ENCODE peak calls at places on chromosomes 3 and 15, in nine cellular contexts. One of them, this sample, is unnamed.

GRCh38 chr3:126480251-126480650 is 4.6 kb upstream of the ZXDC start:
- DNase-seq in natural killer cell: no peak
- DNase-seq in heart right ventricle: no peak
- DNase-seq in mammary epithelial cell: no peak
- DNase-seq in WERI-Rb-1: no peak
- DNase-seq in astrocyte of the spinal cord: no peak
- DNase-seq in stomach: no peak
- DNase-seq in osteocyte: no peak
- DNase-seq in spleen: peak; percentile 69
- DNase-seq in this sample: no peak

GRCh38 chr3:9508781-9509180 is 44.8 kb downstream of the LHFPL4 start:
- DNase-seq in mammary epithelial cell: no peak
- DNase-seq in astrocyte of the spinal cord: no peak
- DNase-seq in WERI-Rb-1: no peak
- DNase-seq in heart right ventricle: no peak
- DNase-seq in spleen: no peak
- DNase-seq in osteocyte: peak; percentile 79
- DNase-seq in stomach: no peak
- DNase-seq in natural killer cell: no peak
- DNase-seq in this sample: no peak

GRCh38 chr15:31268108-31268501 is 58.5 kb upstream of the KLF13 start:
- DNase-seq in astrocyte of the spinal cord: no peak
- DNase-seq in WERI-Rb-1: no peak
- DNase-seq in stomach: peak; percentile 33
- DNase-seq in osteocyte: peak; percentile 40
- DNase-seq in heart right ventricle: no peak
- DNase-seq in spleen: peak; percentile 70
- DNase-seq in natural killer cell: peak; percentile 7
- DNase-seq in mammary epithelial cell: no peak
- DNase-seq in this sample: no peak

GRCh38 chr3:62950227-62950626 is 75.0 kb upstream of the CADPS start:
- DNase-seq in mammary epithelial cell: no peak
- DNase-seq in heart right ventricle: no peak
- DNase-seq in astrocyte of the spinal cord: no peak
- DNase-seq in osteocyte: no peak
- DNase-seq in WERI-Rb-1: no peak
- DNase-seq in spleen: no peak
- DNase-seq in natural killer cell: no peak
- DNase-seq in stomach: no peak
- DNase-seq in this sample: no peak

GRCh38 chr15:75058127-75058905 is 34.9 kb downstream of the PPCDC start:
- DNase-seq in osteocyte: no peak
- DNase-seq in stomach: no peak
- DNase-seq in astrocyte of the spinal cord: no peak
- DNase-seq in WERI-Rb-1: no peak
- DNase-seq in heart right ventricle: no peak
- DNase-seq in mammary epithelial cell: no peak
- DNase-seq in spleen: no peak
- DNase-seq in natural killer cell: no peak
- DNase-seq in this sample: no peak

GRCh38 chr3:147509444-147509843 is 100.3 kb downstream of the ZIC1 start:
- DNase-seq in natural killer cell: no peak
- DNase-seq in osteocyte: no peak
- DNase-seq in astrocyte of the spinal cord: no peak
- DNase-seq in WERI-Rb-1: no peak
- DNase-seq in heart right ventricle: no peak
- DNase-seq in spleen: no peak
- DNase-seq in mammary epithelial cell: no peak
- DNase-seq in stomach: no peak
- DNase-seq in this sample: no peak

GRCh38 chr15:81293728-81294500 is 30.0 kb downstream of the STARD5 start:
- DNase-seq in WERI-Rb-1: no peak
- DNase-seq in astrocyte of the spinal cord: no peak
- DNase-seq in mammary epithelial cell: no peak
- DNase-seq in natural killer cell: peak; percentile 48
- DNase-seq in osteocyte: no peak
- DNase-seq in stomach: peak; percentile 42
- DNase-seq in heart right ventricle: no peak
- DNase-seq in spleen: peak; percentile 89
- DNase-seq in this sample: no peak

GRCh38 chr3:18510947-18511346 is 85.8 kb upstream of the SATB1 start:
- DNase-seq in heart right ventricle: no peak
- DNase-seq in stomach: no peak
- DNase-seq in WERI-Rb-1: no peak
- DNase-seq in mammary epithelial cell: no peak
- DNase-seq in astrocyte of the spinal cord: no peak
- DNase-seq in osteocyte: no peak
- DNase-seq in spleen: no peak
- DNase-seq in natural killer cell: no peak
- DNase-seq in this sample: no peak

GRCh38 chr3:62332771-62333381 is 40.5 kb downstream of the FEZF2 start:
- DNase-seq in spleen: no peak
- DNase-seq in heart right ventricle: no peak
- DNase-seq in osteocyte: no peak
- DNase-seq in mammary epithelial cell: peak; percentile 1
- DNase-seq in astrocyte of the spinal cord: peak; percentile 39
- DNase-seq in WERI-Rb-1: no peak
- DNase-seq in stomach: no peak
- DNase-seq in natural killer cell: no peak
- DNase-seq in this sample: no peak

GRCh38 chr3:194623449-194624290 is 9.5 kb downstream of the TMEM44 start:
- DNase-seq in spleen: peak; percentile 70
- DNase-seq in heart right ventricle: no peak
- DNase-seq in natural killer cell: no peak
- DNase-seq in WERI-Rb-1: no peak
- DNase-seq in astrocyte of the spinal cord: no peak
- DNase-seq in osteocyte: no peak
- DNase-seq in mammary epithelial cell: no peak
- DNase-seq in stomach: no peak
- DNase-seq in this sample: no peak

GRCh38 chr3:55364426-55364825 is 122.7 kb downstream of the WNT5A start:
- DNase-seq in spleen: no peak
- DNase-seq in astrocyte of the spinal cord: no peak
- DNase-seq in stomach: no peak
- DNase-seq in natural killer cell: no peak
- DNase-seq in heart right ventricle: no peak
- DNase-seq in osteocyte: no peak
- DNase-seq in WERI-Rb-1: no peak
- DNase-seq in mammary epithelial cell: no peak
- DNase-seq in this sample: no peak

GRCh38 chr3:71262368-71263265 is 320.9 kb downstream of the FOXP1 start:
- DNase-seq in mammary epithelial cell: no peak
- DNase-seq in osteocyte: no peak
- DNase-seq in WERI-Rb-1: no peak
- DNase-seq in stomach: peak; percentile 34
- DNase-seq in spleen: no peak
- DNase-seq in heart right ventricle: no peak
- DNase-seq in astrocyte of the spinal cord: no peak
- DNase-seq in natural killer cell: no peak
- DNase-seq in this sample: no peak

GRCh38 chr3:193798097-193798496 is 205.1 kb downstream of the OPA1 start:
- DNase-seq in mammary epithelial cell: no peak
- DNase-seq in astrocyte of the spinal cord: no peak
- DNase-seq in natural killer cell: no peak
- DNase-seq in stomach: no peak
- DNase-seq in osteocyte: no peak
- DNase-seq in spleen: no peak
- DNase-seq in WERI-Rb-1: no peak
- DNase-seq in heart right ventricle: no peak
- DNase-seq in this sample: no peak

GRCh38 chr3:5427021-5427420 is 239.5 kb downstream of the EDEM1 start:
- DNase-seq in WERI-Rb-1: no peak
- DNase-seq in mammary epithelial cell: no peak
- DNase-seq in spleen: no peak
- DNase-seq in stomach: no peak
- DNase-seq in natural killer cell: no peak
- DNase-seq in astrocyte of the spinal cord: no peak
- DNase-seq in heart right ventricle: no peak
- DNase-seq in osteocyte: no peak
- DNase-seq in this sample: no peak

GRCh38 chr15:70761931-70762468 is 1.4 kb downstream of the UACA start:
- DNase-seq in osteocyte: no peak
- DNase-seq in mammary epithelial cell: no peak
- DNase-seq in stomach: no peak
- DNase-seq in WERI-Rb-1: no peak
- DNase-seq in heart right ventricle: no peak
- DNase-seq in astrocyte of the spinal cord: peak; percentile 16
- DNase-seq in natural killer cell: no peak
- DNase-seq in spleen: no peak
- DNase-seq in this sample: no peak

GRCh38 chr3:162338514-162338913 is 841.9 kb downstream of the OTOL1 start:
- DNase-seq in mammary epithelial cell: no peak
- DNase-seq in osteocyte: no peak
- DNase-seq in astrocyte of the spinal cord: peak; percentile 36
- DNase-seq in WERI-Rb-1: no peak
- DNase-seq in natural killer cell: no peak
- DNase-seq in spleen: no peak
- DNase-seq in heart right ventricle: no peak
- DNase-seq in stomach: no peak
- DNase-seq in this sample: no peak

GRCh38 chr3:169052465-169053302 is 610.8 kb downstream of the MECOM start:
- DNase-seq in natural killer cell: no peak
- DNase-seq in heart right ventricle: no peak
- DNase-seq in WERI-Rb-1: no peak
- DNase-seq in stomach: no peak
- DNase-seq in astrocyte of the spinal cord: no peak
- DNase-seq in mammary epithelial cell: peak; percentile 72
- DNase-seq in osteocyte: no peak
- DNase-seq in spleen: no peak
- DNase-seq in this sample: no peak

GRCh38 chr3:133699467-133699866 is 37.7 kb upstream of the TOPBP1 start:
- DNase-seq in osteocyte: no peak
- DNase-seq in astrocyte of the spinal cord: no peak
- DNase-seq in mammary epithelial cell: no peak
- DNase-seq in natural killer cell: no peak
- DNase-seq in heart right ventricle: no peak
- DNase-seq in spleen: no peak
- DNase-seq in stomach: no peak
- DNase-seq in WERI-Rb-1: no peak
- DNase-seq in this sample: no peak

DNA sequence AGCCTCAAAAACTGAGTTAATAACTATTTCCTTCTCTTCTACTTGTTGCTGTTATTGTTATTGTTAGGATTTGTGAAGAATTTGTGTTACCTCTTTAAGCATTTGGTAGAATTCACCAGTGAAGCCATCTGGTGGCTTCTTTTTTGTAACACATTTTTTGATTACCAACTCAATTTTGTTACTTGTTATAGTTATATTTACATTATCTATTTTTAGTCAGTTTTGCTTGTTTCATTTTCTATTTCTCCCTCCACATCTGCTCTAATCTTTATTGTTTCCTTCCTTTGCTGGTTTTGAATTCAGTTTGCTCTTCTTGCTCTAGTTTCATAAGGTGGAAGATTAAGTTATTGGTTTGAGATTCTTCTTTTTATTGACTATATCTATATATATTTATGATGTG is 3.7 kb upstream of the SLC9C1 start:
- DNase-seq in stomach: no peak
- DNase-seq in astrocyte of the spinal cord: no peak
- DNase-seq in natural killer cell: no peak
- DNase-seq in WERI-Rb-1: no peak
- DNase-seq in spleen: no peak
- DNase-seq in heart right ventricle: no peak
- DNase-seq in osteocyte: no peak
- DNase-seq in mammary epithelial cell: no peak
- DNase-seq in this sample: no peak
- TF ChIP-seq CTCF in stomach: no peak
- TF ChIP-seq CTCF in astrocyte of the spinal cord: no peak
- TF ChIP-seq CTCF in natural killer cell: no peak
- TF ChIP-seq CTCF in WERI-Rb-1: no peak
- TF ChIP-seq CTCF in spleen: no peak
- TF ChIP-seq CTCF in heart right ventricle: no peak
- TF ChIP-seq CTCF in osteocyte: no peak
- TF ChIP-seq CTCF in mammary epithelial cell: no peak
- TF ChIP-seq CTCF in this sample: no peak

GRCh38 chr3:144167634-144168033 is 196.0 kb downstream of the DIPK2A start:
- DNase-seq in stomach: no peak
- DNase-seq in astrocyte of the spinal cord: no peak
- DNase-seq in WERI-Rb-1: no peak
- DNase-seq in natural killer cell: no peak
- DNase-seq in spleen: no peak
- DNase-seq in osteocyte: no peak
- DNase-seq in heart right ventricle: no peak
- DNase-seq in mammary epithelial cell: no peak
- DNase-seq in this sample: no peak
- TF ChIP-seq CTCF in stomach: no peak
- TF ChIP-seq CTCF in astrocyte of the spinal cord: no peak
- TF ChIP-seq CTCF in WERI-Rb-1: no peak
- TF ChIP-seq CTCF in natural killer cell: no peak
- TF ChIP-seq CTCF in spleen: no peak
- TF ChIP-seq CTCF in osteocyte: no peak
- TF ChIP-seq CTCF in heart right ventricle: no peak
- TF ChIP-seq CTCF in mammary epithelial cell: no peak
- TF ChIP-seq CTCF in this sample: no peak

DNA sequence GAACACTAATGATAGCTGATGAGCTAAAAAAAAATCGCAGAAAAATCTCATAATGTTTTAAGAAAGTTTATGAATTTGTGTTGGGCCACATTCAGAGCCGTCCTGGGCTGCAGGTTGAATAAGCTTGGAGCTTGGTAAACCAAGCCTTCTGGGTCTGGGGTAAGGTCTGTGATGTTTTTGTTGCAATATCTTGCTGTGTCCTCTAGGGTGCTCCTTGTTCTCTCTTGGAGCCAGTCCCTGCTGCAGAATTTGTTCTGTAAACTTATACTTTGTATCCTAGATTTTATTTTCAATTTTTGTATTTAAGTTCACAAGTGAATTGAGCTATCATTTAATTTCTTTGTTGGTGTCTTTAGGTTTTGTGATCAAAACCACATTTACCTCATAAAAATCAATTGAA is 143.7 kb downstream of the NR1D2 start:
- DNase-seq in WERI-Rb-1: peak; percentile 20
- DNase-seq in heart right ventricle: no peak
- DNase-seq in spleen: no peak
- DNase-seq in osteocyte: no peak
- DNase-seq in natural killer cell: no peak
- DNase-seq in stomach: no peak
- DNase-seq in mammary epithelial cell: peak; percentile 20
- DNase-seq in astrocyte of the spinal cord: peak; percentile 8
- DNase-seq in this sample: no peak
- TF ChIP-seq CTCF in WERI-Rb-1: peak; percentile 64
- TF ChIP-seq CTCF in heart right ventricle: no peak
- TF ChIP-seq CTCF in spleen: no peak
- TF ChIP-seq CTCF in osteocyte: peak; percentile 50
- TF ChIP-seq CTCF in natural killer cell: no peak
- TF ChIP-seq CTCF in stomach: no peak
- TF ChIP-seq CTCF in mammary epithelial cell: peak; percentile 70
- TF ChIP-seq CTCF in astrocyte of the spinal cord: peak; percentile 54
- TF ChIP-seq CTCF in this sample: peak; percentile 40

DNA sequence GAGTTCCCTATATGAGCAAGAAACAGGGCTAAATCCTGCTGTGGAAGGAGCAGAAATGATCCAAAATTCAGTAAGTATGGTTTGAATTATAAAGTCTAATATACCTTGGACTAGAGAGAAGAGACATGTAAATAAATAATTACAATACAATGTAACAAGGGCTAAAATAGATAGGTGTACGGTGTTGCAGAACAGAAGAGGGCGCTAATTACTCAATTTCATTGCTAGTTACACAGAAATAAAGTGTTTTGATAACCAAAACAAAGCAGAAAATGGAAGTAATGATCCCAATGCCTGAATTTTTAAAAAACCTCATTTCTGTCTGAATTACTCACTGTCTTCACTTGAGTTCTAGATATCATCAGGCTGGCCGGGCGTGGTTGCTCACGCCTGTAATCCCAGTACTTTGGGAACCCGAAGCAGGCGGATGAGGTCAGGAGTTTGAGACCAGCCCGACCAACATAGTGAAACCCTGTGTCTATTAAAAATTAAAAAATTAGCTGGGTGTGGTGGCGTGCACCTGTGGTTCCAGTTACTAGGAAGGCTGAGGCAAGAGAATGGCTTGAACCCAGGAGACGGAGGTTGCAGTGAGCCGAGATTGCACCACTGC is 8.3 kb upstream of the PLCH1 start:
- DNase-seq in osteocyte: no peak
- DNase-seq in stomach: no peak
- DNase-seq in astrocyte of the spinal cord: peak; percentile 23
- DNase-seq in spleen: no peak
- DNase-seq in natural killer cell: no peak
- DNase-seq in heart right ventricle: no peak
- DNase-seq in WERI-Rb-1: no peak
- DNase-seq in mammary epithelial cell: no peak
- DNase-seq in this sample: no peak
- TF ChIP-seq CTCF in osteocyte: peak; percentile 58
- TF ChIP-seq CTCF in stomach: no peak
- TF ChIP-seq CTCF in astrocyte of the spinal cord: peak; percentile 47
- TF ChIP-seq CTCF in spleen: no peak
- TF ChIP-seq CTCF in natural killer cell: no peak
- TF ChIP-seq CTCF in heart right ventricle: peak; percentile 31
- TF ChIP-seq CTCF in WERI-Rb-1: peak; percentile 30
- TF ChIP-seq CTCF in mammary epithelial cell: peak; percentile 48
- TF ChIP-seq CTCF in this sample: peak; percentile 87